ENCODE peak calls at places on chromosomes 13 and 19, in ten cellular contexts. N is CD8-positive, alpha-beta T cell; K is GM13977; O is activated CD4-positive, alpha-beta T cell treated with anti-CD3 and anti-CD28 coated beads, Interleukin-2, amount 50 U/mL, for 24 hours; J is iPS DF 19.7; U is stimulated activated CD4-positive, alpha-beta T cell treated with anti-CD3 and anti-CD28 coated beads, Interleukin-1b, Interleukin-23, amount 100 ng/mL, for 24 hours; Q is coronary artery; D is NCI-H1092; P is right cardiac atrium; B is fibroblast of the conjunctiva. I is an unnamed sample.

GRCh38 chr19:1245884-1246816 is 2.2 kb upstream of the MIDN start:
- DNase-seq in N (no peak), K (no peak), O (no peak), J (no peak), U (no peak), Q (no peak), D (no peak), P (peak), B (no peak), I (peak)

GRCh38 chr13:81990652-81991051 is 1649.7 kb upstream of the SPRY2 start:
- DNase-seq in N (no peak), K (no peak), O (no peak), J (peak), U (no peak), Q (no peak), D (no peak), P (no peak), B (no peak), I (peak)

GRCh38 chr13:39571502-39572092 is 31.4 kb downstream of the LHFPL6 start:
- DNase-seq in N (no peak), K (no peak), O (no peak), J (no peak), U (no peak), Q (no peak), D (no peak), P (no peak), B (no peak), I (no peak)

GRCh38 chr13:94325660-94326059 is 153.8 kb downstream of the DCT start:
- DNase-seq in N (no peak), K (no peak), O (no peak), J (no peak), U (no peak), Q (no peak), D (no peak), P (no peak), B (no peak), I (no peak)

GRCh38 chr13:28859069-28859468 is 38.9 kb downstream of the MTUS2 start:
- DNase-seq in N (no peak), K (no peak), O (no peak), J (no peak), U (no peak), Q (no peak), D (no peak), P (no peak), B (no peak), I (no peak)

GRCh38 chr13:113933901-113934300 is 40.0 kb downstream of the C13orf46 start:
- DNase-seq in N (no peak), K (no peak), O (no peak), J (no peak), U (no peak), Q (peak), D (no peak), P (no peak), B (no peak), I (no peak)

GRCh38 chr13:66208589-66208988 is 1021.5 kb downstream of the PCDH9 start:
- DNase-seq in N (no peak), K (no peak), O (no peak), J (no peak), U (no peak), Q (no peak), D (no peak), P (no peak), B (no peak), I (no peak)

GRCh38 chr19:52102782-52103181 is 7.2 kb upstream of the ZNF841 start:
- DNase-seq in N (no peak), K (no peak), O (no peak), J (no peak), U (no peak), Q (no peak), D (no peak), P (no peak), B (no peak), I (no peak)

GRCh38 chr19:35177377-35178274 is 23.1 kb downstream of the FXYD5 start:
- DNase-seq in N (no peak), K (no peak), O (no peak), J (no peak), U (no peak), Q (no peak), D (no peak), P (no peak), B (no peak), I (no peak)

GRCh38 chr13:66312312-66313087 is 917.6 kb downstream of the PCDH9 start:
- DNase-seq in N (no peak), K (no peak), O (no peak), J (no peak), U (no peak), Q (no peak), D (peak), P (peak), B (peak), I (no peak)

GRCh38 chr19:1629256-1629808 is 23.1 kb downstream of the TCF3 start:
- DNase-seq in N (no peak), K (no peak), O (no peak), J (no peak), U (no peak), Q (no peak), D (no peak), P (peak), B (no peak), I (no peak)

GRCh38 chr13:52743988-52744387 is 4.4 kb upstream of the CNMD start:
- DNase-seq in N (no peak), K (no peak), O (no peak), J (no peak), U (no peak), Q (no peak), D (no peak), P (no peak), B (no peak), I (no peak)

GRCh38 chr13:71514900-71515598 is 352.0 kb downstream of the DACH1 start:
- DNase-seq in N (no peak), K (no peak), O (no peak), J (no peak), U (no peak), Q (no peak), D (no peak), P (no peak), B (no peak), I (no peak)

GRCh38 chr19:35098413-35099049 is 17.1 kb upstream of the FXYD3 start:
- DNase-seq in N (no peak), K (no peak), O (no peak), J (no peak), U (no peak), Q (no peak), D (no peak), P (no peak), B (no peak), I (no peak)

GRCh38 chr19:32318884-32319520 is 26.4 kb upstream of the ZNF507 start:
- DNase-seq in N (no peak), K (peak), O (no peak), J (peak), U (no peak), Q (no peak), D (no peak), P (no peak), B (no peak), I (peak)

GRCh38 chr13:94739235-94739634 is 26.9 kb upstream of the SOX21 start:
- DNase-seq in N (no peak), K (no peak), O (no peak), J (no peak), U (no peak), Q (no peak), D (no peak), P (no peak), B (no peak), I (no peak)

GRCh38 chr19:49968279-49968922 is 7.4 kb upstream of the SIGLEC11 start:
- DNase-seq in N (no peak), K (no peak), O (no peak), J (no peak), U (no peak), Q (no peak), D (no peak), P (peak), B (no peak), I (no peak)

GRCh38 chr13:75296651-75297050 is 185.3 kb downstream of the TBC1D4 start:
- DNase-seq in N (no peak), K (no peak), O (no peak), J (no peak), U (no peak), Q (no peak), D (no peak), P (no peak), B (no peak), I (no peak)

GRCh38 chr19:7200739-7201138 is 93.5 kb downstream of the INSR start:
- DNase-seq in N (no peak), K (no peak), O (no peak), J (no peak), U (no peak), Q (no peak), D (no peak), P (no peak), B (no peak), I (no peak)

GRCh38 chr19:50992666-50993035 is 8.8 kb downstream of the KLK8 start:
- DNase-seq in N (no peak), K (no peak), O (no peak), J (no peak), U (no peak), Q (no peak), D (no peak), P (no peak), B (no peak), I (no peak)

GRCh38 chr13:30796833-30797601 is 61.7 kb downstream of the ALOX5AP start:
- DNase-seq in N (no peak), K (peak), O (peak), J (no peak), U (peak), Q (no peak), D (no peak), P (no peak), B (no peak), I (no peak)

GRCh38 chr13:28494861-28495585 is at the start of gene FLT1:
- DNase-seq in N (no peak), K (peak), O (no peak), J (peak), U (peak), Q (no peak), D (no peak), P (peak), B (no peak), I (peak)

GRCh38 chr19:58097783-58098681 is at the start of gene ZSCAN18:
- DNase-seq in N (peak), K (peak), O (peak), J (peak), U (peak), Q (peak), D (peak), P (peak), B (peak), I (peak)

I was measured in neural progenitor cell.